ENCODE peak calls at places on chromosomes 11 and 22, in ten cellular contexts. One of them, this sample, is unnamed.

GRCh38 chr11:2667940-2668339 is 31.9 kb downstream of the KCNQ1OT1 start:
- DNase-seq in suprapubic skin: no peak
- DNase-seq in A549: no peak
- DNase-seq in HCT116: no peak
- DNase-seq in GM20000: no peak
- DNase-seq in esophagus muscularis mucosa: peak; percentile 47
- DNase-seq in Peyer's patch: no peak
- DNase-seq in GM12865: no peak
- DNase-seq in right lobe of liver: no peak
- DNase-seq in astrocyte of the spinal cord: no peak
- DNase-seq in this sample: no peak

GRCh38 chr11:65625628-65626342 is 10.2 kb downstream of the PCNX3 start:
- DNase-seq in suprapubic skin: no peak
- DNase-seq in A549: peak; percentile 61
- DNase-seq in HCT116: no peak
- DNase-seq in GM20000: peak; percentile 86
- DNase-seq in esophagus muscularis mucosa: no peak
- DNase-seq in Peyer's patch: peak; percentile 74
- DNase-seq in GM12865: peak; percentile 62
- DNase-seq in right lobe of liver: no peak
- DNase-seq in astrocyte of the spinal cord: no peak
- DNase-seq in this sample: no peak

GRCh38 chr11:120974466-120974865 is 49.4 kb upstream of the TBCEL start:
- DNase-seq in suprapubic skin: no peak
- DNase-seq in A549: no peak
- DNase-seq in HCT116: no peak
- DNase-seq in GM20000: no peak
- DNase-seq in esophagus muscularis mucosa: no peak
- DNase-seq in Peyer's patch: no peak
- DNase-seq in GM12865: no peak
- DNase-seq in right lobe of liver: no peak
- DNase-seq in astrocyte of the spinal cord: no peak
- DNase-seq in this sample: no peak

GRCh38 chr22:41780714-41781507 is 19.6 kb upstream of the CCDC134 start:
- DNase-seq in suprapubic skin: peak; percentile 80
- DNase-seq in A549: no peak
- DNase-seq in HCT116: no peak
- DNase-seq in GM20000: peak; percentile 87
- DNase-seq in esophagus muscularis mucosa: no peak
- DNase-seq in Peyer's patch: peak; percentile 59
- DNase-seq in GM12865: peak; percentile 97
- DNase-seq in right lobe of liver: peak; percentile 53
- DNase-seq in astrocyte of the spinal cord: peak; percentile 8
- DNase-seq in this sample: peak; percentile 44

GRCh38 chr11:112219476-112220232 is 6.6 kb upstream of the PTS start:
- DNase-seq in suprapubic skin: no peak
- DNase-seq in A549: peak; percentile 72
- DNase-seq in HCT116: peak; percentile 71
- DNase-seq in GM20000: peak; percentile 80
- DNase-seq in esophagus muscularis mucosa: no peak
- DNase-seq in Peyer's patch: no peak
- DNase-seq in GM12865: peak; percentile 84
- DNase-seq in right lobe of liver: no peak
- DNase-seq in astrocyte of the spinal cord: peak; percentile 79
- DNase-seq in this sample: no peak

GRCh38 chr11:75200531-75200930 is 40.0 kb upstream of the TPBGL start:
- DNase-seq in suprapubic skin: no peak
- DNase-seq in A549: no peak
- DNase-seq in HCT116: no peak
- DNase-seq in GM20000: no peak
- DNase-seq in esophagus muscularis mucosa: no peak
- DNase-seq in Peyer's patch: no peak
- DNase-seq in GM12865: no peak
- DNase-seq in right lobe of liver: peak; percentile 45
- DNase-seq in astrocyte of the spinal cord: no peak
- DNase-seq in this sample: no peak

GRCh38 chr11:57348052-57348451 is 9.9 kb downstream of the P2RX3 start:
- DNase-seq in suprapubic skin: no peak
- DNase-seq in A549: no peak
- DNase-seq in HCT116: no peak
- DNase-seq in GM20000: no peak
- DNase-seq in esophagus muscularis mucosa: no peak
- DNase-seq in Peyer's patch: no peak
- DNase-seq in GM12865: no peak
- DNase-seq in right lobe of liver: no peak
- DNase-seq in astrocyte of the spinal cord: no peak
- DNase-seq in this sample: no peak

GRCh38 chr22:48096846-48097665 is 1334.6 kb downstream of the TBC1D22A start:
- DNase-seq in suprapubic skin: peak; percentile 50
- DNase-seq in A549: no peak
- DNase-seq in HCT116: no peak
- DNase-seq in GM20000: no peak
- DNase-seq in esophagus muscularis mucosa: no peak
- DNase-seq in Peyer's patch: no peak
- DNase-seq in GM12865: peak; percentile 16
- DNase-seq in right lobe of liver: peak; percentile 35
- DNase-seq in astrocyte of the spinal cord: no peak
- DNase-seq in this sample: no peak

GRCh38 chr11:71327156-71328085 is 75.0 kb upstream of the SHANK2 start:
- DNase-seq in suprapubic skin: no peak
- DNase-seq in A549: no peak
- DNase-seq in HCT116: no peak
- DNase-seq in GM20000: no peak
- DNase-seq in esophagus muscularis mucosa: no peak
- DNase-seq in Peyer's patch: peak; percentile 34
- DNase-seq in GM12865: no peak
- DNase-seq in right lobe of liver: peak; percentile 17
- DNase-seq in astrocyte of the spinal cord: no peak
- DNase-seq in this sample: no peak

GRCh38 chr11:88555829-88556202 is 218.3 kb upstream of the CTSC start:
- DNase-seq in suprapubic skin: no peak
- DNase-seq in A549: no peak
- DNase-seq in HCT116: no peak
- DNase-seq in GM20000: no peak
- DNase-seq in esophagus muscularis mucosa: no peak
- DNase-seq in Peyer's patch: no peak
- DNase-seq in GM12865: no peak
- DNase-seq in right lobe of liver: no peak
- DNase-seq in astrocyte of the spinal cord: peak; percentile 71
- DNase-seq in this sample: no peak

GRCh38 chr11:127888396-127888795 is 699.0 kb downstream of the ETS1 start:
- DNase-seq in suprapubic skin: no peak
- DNase-seq in A549: no peak
- DNase-seq in HCT116: no peak
- DNase-seq in GM20000: no peak
- DNase-seq in esophagus muscularis mucosa: no peak
- DNase-seq in Peyer's patch: no peak
- DNase-seq in GM12865: no peak
- DNase-seq in right lobe of liver: no peak
- DNase-seq in astrocyte of the spinal cord: no peak
- DNase-seq in this sample: no peak

GRCh38 chr11:45654741-45655283 is 10.6 kb downstream of the CHST1 start:
- DNase-seq in suprapubic skin: no peak
- DNase-seq in A549: no peak
- DNase-seq in HCT116: no peak
- DNase-seq in GM20000: no peak
- DNase-seq in esophagus muscularis mucosa: no peak
- DNase-seq in Peyer's patch: no peak
- DNase-seq in GM12865: no peak
- DNase-seq in right lobe of liver: peak; percentile 21
- DNase-seq in astrocyte of the spinal cord: no peak
- DNase-seq in this sample: no peak

GRCh38 chr11:100525635-100526034 is 161.5 kb upstream of the ARHGAP42 start:
- DNase-seq in suprapubic skin: no peak
- DNase-seq in A549: peak; percentile 3
- DNase-seq in HCT116: peak; percentile 3
- DNase-seq in GM20000: no peak
- DNase-seq in esophagus muscularis mucosa: no peak
- DNase-seq in Peyer's patch: no peak
- DNase-seq in GM12865: peak; percentile 10
- DNase-seq in right lobe of liver: no peak
- DNase-seq in astrocyte of the spinal cord: no peak
- DNase-seq in this sample: no peak
- TF ChIP-seq CTCF in suprapubic skin: no peak
- TF ChIP-seq CTCF in A549: no peak
- TF ChIP-seq CTCF in HCT116: peak; percentile 76
- TF ChIP-seq CTCF in GM20000: peak; percentile 28
- TF ChIP-seq CTCF in esophagus muscularis mucosa: no peak
- TF ChIP-seq CTCF in Peyer's patch: no peak
- TF ChIP-seq CTCF in GM12865: peak; percentile 41
- TF ChIP-seq CTCF in right lobe of liver: peak; percentile 12
- TF ChIP-seq CTCF in astrocyte of the spinal cord: no peak
- TF ChIP-seq CTCF in this sample: no peak

GRCh38 chr22:36860438-36860820 is 377 bp upstream of the NCF4 start:
- DNase-seq in suprapubic skin: no peak
- DNase-seq in A549: no peak
- DNase-seq in HCT116: no peak
- DNase-seq in GM20000: no peak
- DNase-seq in esophagus muscularis mucosa: no peak
- DNase-seq in Peyer's patch: no peak
- DNase-seq in GM12865: no peak
- DNase-seq in right lobe of liver: no peak
- DNase-seq in astrocyte of the spinal cord: no peak
- DNase-seq in this sample: no peak

GRCh38 chr22:36858156-36858555 is 2.6 kb upstream of the NCF4 start:
- DNase-seq in suprapubic skin: no peak
- DNase-seq in A549: no peak
- DNase-seq in HCT116: no peak
- DNase-seq in GM20000: no peak
- DNase-seq in esophagus muscularis mucosa: no peak
- DNase-seq in Peyer's patch: no peak
- DNase-seq in GM12865: no peak
- DNase-seq in right lobe of liver: no peak
- DNase-seq in astrocyte of the spinal cord: no peak
- DNase-seq in this sample: no peak

GRCh38 chr22:36858966-36859365 is 1.8 kb upstream of the NCF4 start:
- DNase-seq in suprapubic skin: no peak
- DNase-seq in A549: no peak
- DNase-seq in HCT116: no peak
- DNase-seq in GM20000: no peak
- DNase-seq in esophagus muscularis mucosa: no peak
- DNase-seq in Peyer's patch: no peak
- DNase-seq in GM12865: no peak
- DNase-seq in right lobe of liver: no peak
- DNase-seq in astrocyte of the spinal cord: no peak
- DNase-seq in this sample: no peak

GRCh38 chr22:36860821-36861659 is at the start of gene NCF4:
- DNase-seq in suprapubic skin: peak; percentile 79
- DNase-seq in A549: no peak
- DNase-seq in HCT116: no peak
- DNase-seq in GM20000: peak; percentile 86
- DNase-seq in esophagus muscularis mucosa: no peak
- DNase-seq in Peyer's patch: no peak
- DNase-seq in GM12865: peak; percentile 96
- DNase-seq in right lobe of liver: peak; percentile 69
- DNase-seq in astrocyte of the spinal cord: no peak
- DNase-seq in this sample: no peak

GRCh38 chr22:36860017-36860416 is 789 bp upstream of the NCF4 start:
- DNase-seq in suprapubic skin: no peak
- DNase-seq in A549: no peak
- DNase-seq in HCT116: no peak
- DNase-seq in GM20000: no peak
- DNase-seq in esophagus muscularis mucosa: no peak
- DNase-seq in Peyer's patch: no peak
- DNase-seq in GM12865: peak; percentile 34
- DNase-seq in right lobe of liver: no peak
- DNase-seq in astrocyte of the spinal cord: no peak
- DNase-seq in this sample: no peak
- TF ChIP-seq CTCF in suprapubic skin: peak; percentile 27
- TF ChIP-seq CTCF in A549: no peak
- TF ChIP-seq CTCF in HCT116: no peak
- TF ChIP-seq CTCF in GM20000: no peak
- TF ChIP-seq CTCF in esophagus muscularis mucosa: no peak
- TF ChIP-seq CTCF in Peyer's patch: no peak
- TF ChIP-seq CTCF in GM12865: no peak
- TF ChIP-seq CTCF in right lobe of liver: no peak
- TF ChIP-seq CTCF in astrocyte of the spinal cord: no peak
- TF ChIP-seq CTCF in this sample: no peak

DNA sequence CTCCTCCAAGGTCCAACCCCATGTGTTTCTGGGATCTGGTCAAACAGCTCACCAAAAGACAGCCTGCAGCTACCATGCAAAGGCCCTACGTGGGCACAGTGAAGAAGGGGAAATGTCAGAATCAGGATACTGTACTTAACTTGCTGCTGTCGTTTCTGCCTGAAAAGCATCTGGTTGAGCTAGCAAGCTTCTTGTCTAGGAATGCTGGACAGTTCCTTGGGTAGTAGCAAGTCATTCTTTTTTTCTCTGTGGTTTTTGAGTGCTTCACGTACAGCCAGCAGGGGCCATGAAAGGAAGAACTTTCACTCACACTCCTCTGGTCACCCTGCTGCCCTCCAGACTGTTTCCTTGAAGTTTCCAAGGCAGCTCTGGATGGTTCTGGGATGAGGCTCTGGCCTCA is 24.7 kb downstream of the RCOR2 start:
- DNase-seq in suprapubic skin: no peak
- DNase-seq in A549: no peak
- DNase-seq in HCT116: no peak
- DNase-seq in GM20000: no peak
- DNase-seq in esophagus muscularis mucosa: no peak
- DNase-seq in Peyer's patch: no peak
- DNase-seq in GM12865: peak; percentile 20
- DNase-seq in right lobe of liver: no peak
- DNase-seq in astrocyte of the spinal cord: peak; percentile 49
- DNase-seq in this sample: no peak
- TF ChIP-seq CTCF in suprapubic skin: no peak
- TF ChIP-seq CTCF in A549: no peak
- TF ChIP-seq CTCF in HCT116: no peak
- TF ChIP-seq CTCF in GM20000: no peak
- TF ChIP-seq CTCF in esophagus muscularis mucosa: no peak
- TF ChIP-seq CTCF in Peyer's patch: no peak
- TF ChIP-seq CTCF in GM12865: no peak
- TF ChIP-seq CTCF in right lobe of liver: no peak
- TF ChIP-seq CTCF in astrocyte of the spinal cord: no peak
- TF ChIP-seq CTCF in this sample: no peak

DNA sequence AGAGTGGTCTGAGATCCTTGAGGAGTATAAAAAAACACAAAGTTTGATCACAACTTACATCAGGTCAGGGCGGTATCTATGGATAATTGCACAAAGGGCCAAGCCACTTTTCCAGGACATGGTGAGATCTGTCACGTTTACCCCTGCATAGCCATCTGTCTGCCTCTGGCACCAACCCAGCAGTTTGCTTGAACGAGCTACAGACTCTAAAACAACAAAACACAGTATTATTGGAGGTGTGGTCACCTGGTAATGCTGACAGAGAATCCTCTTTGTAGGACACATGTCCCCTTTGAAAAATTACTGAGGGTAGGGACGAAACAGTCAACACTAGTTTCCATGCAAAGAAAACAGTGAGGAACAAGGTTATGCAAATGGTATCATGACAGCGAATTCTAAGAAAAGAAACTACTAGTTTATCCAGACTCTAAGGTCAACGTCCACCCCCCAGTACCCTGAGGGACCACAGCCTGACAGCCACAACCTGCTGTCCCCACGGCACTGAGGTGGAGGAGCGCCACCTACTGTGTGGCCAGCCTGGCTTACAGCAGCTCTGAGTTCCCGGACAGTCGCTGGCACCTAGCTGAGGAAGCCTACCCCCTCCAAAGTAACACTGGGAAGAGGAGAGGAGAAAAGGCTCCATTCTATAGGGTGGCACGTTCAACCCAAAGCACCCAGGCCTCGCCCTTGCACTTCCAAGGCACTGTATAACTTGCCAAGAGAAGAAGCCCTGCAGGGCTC is 117.3 kb upstream of the BID start:
- DNase-seq in suprapubic skin: no peak
- DNase-seq in A549: no peak
- DNase-seq in HCT116: no peak
- DNase-seq in GM20000: peak; percentile 28
- DNase-seq in esophagus muscularis mucosa: no peak
- DNase-seq in Peyer's patch: peak; percentile 88
- DNase-seq in GM12865: peak; percentile 26
- DNase-seq in right lobe of liver: peak; percentile 78
- DNase-seq in astrocyte of the spinal cord: no peak
- DNase-seq in this sample: no peak
- TF ChIP-seq CTCF in suprapubic skin: peak; percentile 33
- TF ChIP-seq CTCF in A549: peak; percentile 26
- TF ChIP-seq CTCF in HCT116: peak; percentile 45
- TF ChIP-seq CTCF in GM20000: peak; percentile 54
- TF ChIP-seq CTCF in esophagus muscularis mucosa: peak; percentile 61
- TF ChIP-seq CTCF in Peyer's patch: peak; percentile 73
- TF ChIP-seq CTCF in GM12865: peak; percentile 38
- TF ChIP-seq CTCF in right lobe of liver: peak; percentile 82
- TF ChIP-seq CTCF in astrocyte of the spinal cord: peak; percentile 52
- TF ChIP-seq CTCF in this sample: no peak